ENCODE peak calls at places on chromosomes 1 and 21, in nine cellular contexts. V is left lung, N is brain microvascular endothelial cell, Y is esophagus squamous epithelium, S is psoas muscle, L is pancreas, R is keratinocyte, I is prostate gland, D is ovary. W is an unnamed sample.

GRCh38 chr1:215018555-215018954 is 64.0 kb upstream of the KCNK2 start:
- DNase-seq in V (no peak), N (no peak), Y (no peak), S (no peak), L (no peak), R (no peak), I (no peak), D (no peak), W (no peak)

GRCh38 chr1:24694380-24694843 is 50.8 kb upstream of the CLIC4 start:
- DNase-seq in V (no peak), N (no peak), Y (no peak), S (no peak), L (no peak), R (no peak), I (no peak), D (no peak), W (no peak)

GRCh38 chr1:172761581-172762025 is 102.7 kb downstream of the FASLG start:
- DNase-seq in V (no peak), N (peak; percentile 26), Y (no peak), S (no peak), L (no peak), R (no peak), I (no peak), D (no peak), W (peak; percentile 98)

GRCh38 chr1:53503433-53503925 is 44.3 kb downstream of the DMRTB1 start:
- DNase-seq in V (no peak), N (no peak), Y (no peak), S (peak; percentile 42), L (no peak), R (no peak), I (no peak), D (no peak), W (no peak)

GRCh38 chr1:185998391-185998790 is 264.2 kb downstream of the HMCN1 start:
- DNase-seq in V (no peak), N (no peak), Y (no peak), S (no peak), L (no peak), R (no peak), I (no peak), D (no peak), W (peak; percentile 23)

GRCh38 chr1:193176113-193176512 is 10.3 kb downstream of the B3GALT2 start:
- DNase-seq in V (no peak), N (no peak), Y (no peak), S (no peak), L (no peak), R (no peak), I (no peak), D (no peak), W (no peak)

GRCh38 chr1:169012416-169012815 is 94.1 kb upstream of the ATP1B1 start:
- DNase-seq in V (no peak), N (no peak), Y (no peak), S (no peak), L (no peak), R (no peak), I (no peak), D (no peak), W (no peak)

GRCh38 chr1:105838071-105838470 is 1218.4 kb upstream of the PRMT6 start:
- DNase-seq in V (no peak), N (no peak), Y (no peak), S (no peak), L (no peak), R (no peak), I (no peak), D (no peak), W (no peak)

GRCh38 chr1:198106007-198106406 is 50.8 kb upstream of the NEK7 start:
- DNase-seq in V (no peak), N (no peak), Y (no peak), S (no peak), L (no peak), R (no peak), I (no peak), D (no peak), W (no peak)

GRCh38 chr1:210236840-210237409 is 4.3 kb downstream of the SERTAD4 start:
- DNase-seq in V (no peak), N (peak; percentile 72), Y (no peak), S (peak; percentile 68), L (no peak), R (no peak), I (peak; percentile 65), D (peak; percentile 66), W (no peak)

GRCh38 chr1:202567747-202568146 is 142.5 kb downstream of the SYT2 start:
- DNase-seq in V (no peak), N (no peak), Y (no peak), S (no peak), L (no peak), R (no peak), I (no peak), D (no peak), W (no peak)

GRCh38 chr21:28069446-28069845 is 923.2 kb downstream of the LTN1 start:
- DNase-seq in V (no peak), N (peak; percentile 60), Y (no peak), S (no peak), L (no peak), R (no peak), I (no peak), D (no peak), W (peak; percentile 17)

GRCh38 chr1:242811092-242811840 is 286.8 kb upstream of the PLD5 start:
- DNase-seq in V (no peak), N (peak; percentile 59), Y (no peak), S (no peak), L (no peak), R (peak; percentile 41), I (no peak), D (no peak), W (peak; percentile 28)

GRCh38 chr1:181635108-181635507 is 151.8 kb downstream of the CACNA1E start:
- DNase-seq in V (no peak), N (no peak), Y (no peak), S (no peak), L (no peak), R (no peak), I (no peak), D (no peak), W (no peak)

GRCh38 chr1:55071477-55071876 is 32.1 kb downstream of the PCSK9 start:
- DNase-seq in V (no peak), N (peak; percentile 67), Y (no peak), S (no peak), L (no peak), R (no peak), I (no peak), D (no peak), W (peak; percentile 74)

GRCh38 chr1:235865565-235866206 is 1.0 kb downstream of the LYST start:
- DNase-seq in V (no peak), N (no peak), Y (no peak), S (no peak), L (no peak), R (no peak), I (no peak), D (peak; percentile 22), W (no peak)
- TF ChIP-seq CTCF in V (no peak), N (no peak), Y (no peak), S (no peak), L (no peak), R (peak; percentile 54), I (no peak), D (no peak), W (no peak)

GRCh38 chr1:39406533-39407478 is 84.6 kb upstream of the BMP8A start:
- DNase-seq in V (no peak), N (peak; percentile 51), Y (no peak), S (no peak), L (no peak), R (no peak), I (no peak), D (no peak), W (no peak)
- H3K27ac ChIP-seq in V (peak overlapping the region; percentile 92), N (peak overlapping the region; percentile 44), Y (peak overlapping the region; percentile 93), S (peak overlapping the region; percentile 87), L (peak overlapping the region; percentile 88), R (no peak overlapping the region), I (peak overlapping the region; percentile 90), D (no peak overlapping the region), W (no peak overlapping the region)

GRCh38 chr21:36506482-36506881 is 26.6 kb upstream of the CLDN14 start:
- DNase-seq in V (no peak), N (no peak), Y (no peak), S (no peak), L (no peak), R (no peak), I (no peak), D (no peak), W (no peak)

GRCh38 chr21:36501589-36501892 is 21.6 kb upstream of the CLDN14 start:
- DNase-seq in V (no peak), N (no peak), Y (no peak), S (no peak), L (no peak), R (no peak), I (no peak), D (no peak), W (no peak)

GRCh38 chr21:36499578-36500471 is 19.9 kb upstream of the CLDN14 start:
- DNase-seq in V (no peak), N (peak; percentile 78), Y (no peak), S (peak; percentile 77), L (peak; percentile 25), R (no peak), I (peak; percentile 87), D (no peak), W (peak; percentile 70)

GRCh38 chr21:36504067-36505058 is 24.4 kb upstream of the CLDN14 start:
- DNase-seq in V (no peak), N (peak; percentile 45), Y (no peak), S (no peak), L (no peak), R (peak; percentile 19), I (peak; percentile 44), D (peak; percentile 47), W (peak; percentile 78)

DNA sequence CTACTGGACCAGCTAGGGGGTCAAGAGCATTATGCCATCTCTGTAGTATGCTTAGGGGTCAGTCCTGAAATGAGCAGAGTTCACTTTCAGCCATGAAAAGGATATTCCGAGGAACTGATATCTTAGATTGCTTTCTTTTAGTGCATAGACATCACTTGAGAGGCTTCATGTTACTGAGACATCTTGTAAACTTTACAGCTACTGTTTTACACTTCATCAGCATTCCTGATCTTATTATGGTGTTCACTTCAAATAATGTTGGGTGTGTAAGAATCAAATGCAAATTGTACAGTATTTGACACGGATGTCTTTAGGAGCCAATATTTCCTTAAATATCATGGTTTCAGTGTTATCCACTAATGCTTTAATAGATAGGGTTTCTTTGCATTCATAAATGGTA is 22.4 kb upstream of the CLDN14 start:
- DNase-seq in V (no peak), N (no peak), Y (no peak), S (no peak), L (no peak), R (no peak), I (no peak), D (no peak), W (no peak)
- TF ChIP-seq CTCF in V (no peak), N (no peak), Y (no peak), S (no peak), L (no peak), R (no peak), I (no peak), D (no peak), W (no peak)

DNA sequence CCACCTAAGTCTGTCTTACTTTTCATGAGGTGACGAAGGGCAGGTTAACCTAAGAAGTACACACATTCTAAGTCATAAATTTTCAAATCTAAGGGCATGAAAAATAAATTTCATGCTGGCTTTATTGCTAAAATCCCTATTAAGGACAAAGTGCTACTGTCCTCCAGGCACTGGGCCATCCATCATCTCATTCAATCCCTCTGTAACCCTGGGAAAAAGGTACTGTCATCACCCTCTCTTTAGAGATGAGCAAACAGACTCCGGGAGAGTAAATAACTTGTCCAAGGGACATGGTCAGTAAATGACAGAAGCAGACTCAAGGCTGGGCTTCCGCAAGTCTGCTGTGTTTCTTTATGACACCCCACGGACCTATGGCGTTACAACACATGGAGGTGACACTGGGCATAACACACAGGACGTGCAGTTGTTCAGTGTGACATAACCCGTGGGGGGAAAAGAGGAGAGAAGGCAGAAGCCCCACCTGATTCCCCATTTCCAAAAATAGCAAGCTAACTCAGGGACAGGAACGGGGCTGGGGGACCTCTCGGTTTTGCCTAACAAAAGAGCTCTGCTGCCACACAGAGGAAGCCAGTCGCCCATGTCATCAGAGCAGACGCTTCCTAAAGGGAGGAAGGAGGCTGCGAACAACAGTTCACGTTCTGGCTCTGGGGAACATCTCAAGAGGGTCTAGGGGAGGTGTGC is 12.5 kb upstream of the SRM start:
- DNase-seq in V (no peak), N (no peak), Y (no peak), S (peak; percentile 8), L (no peak), R (no peak), I (no peak), D (no peak), W (no peak)
- H3K27ac ChIP-seq in V (no peak overlapping the region), N (no peak overlapping the region), Y (no peak overlapping the region), S (no peak overlapping the region), L (no peak overlapping the region), R (no peak overlapping the region), I (no peak overlapping the region), D (no peak overlapping the region), W (no peak overlapping the region)

W was measured in PC-3.